ENCODE peak calls at places on chromosome 12, in four cellular contexts. One of them, this sample, is unnamed.
A peak's percentile ranks its signal among the peaks of the same experiment; 100 is the strongest.

GRCh38 chr12:108734200-108734906 is 3.0 kb upstream of the CORO1C start:
- DNase-seq in A549: peak; percentile 98
- DNase-seq in WTC11: no peak
- DNase-seq in HepG2: peak; percentile 98
- DNase-seq in this sample: peak; percentile 65

GRCh38 chr12:4891866-4892265 is 17.8 kb upstream of the KCNA1 start:
- DNase-seq in WTC11: no peak
- DNase-seq in A549: no peak
- DNase-seq in HepG2: no peak
- DNase-seq in this sample: no peak

GRCh38 chr12:121872546-121873223 is 14.0 kb upstream of the HPD start:
- DNase-seq in HepG2: no peak
- DNase-seq in A549: no peak
- DNase-seq in WTC11: no peak
- DNase-seq in this sample: no peak

GRCh38 chr12:123421314-123421713 is 15.2 kb downstream of the RILPL2 start:
- DNase-seq in A549: no peak
- DNase-seq in WTC11: no peak
- DNase-seq in HepG2: no peak
- DNase-seq in this sample: no peak

GRCh38 chr12:88876867-88877266 is 296.6 kb upstream of the KITLG start:
- DNase-seq in HepG2: no peak
- DNase-seq in A549: no peak
- DNase-seq in WTC11: no peak
- DNase-seq in this sample: no peak

GRCh38 chr12:93813181-93813580 is 136.0 kb downstream of the CRADD start:
- DNase-seq in HepG2: no peak
- DNase-seq in WTC11: no peak
- DNase-seq in A549: no peak
- DNase-seq in this sample: no peak

GRCh38 chr12:76627346-76628135 is 68.0 kb upstream of the OSBPL8 start:
- DNase-seq in WTC11: no peak
- DNase-seq in HepG2: no peak
- DNase-seq in A549: no peak
- DNase-seq in this sample: no peak

GRCh38 chr12:48668996-48669395 is 13.0 kb downstream of the KANSL2 start:
- DNase-seq in HepG2: no peak
- DNase-seq in WTC11: no peak
- DNase-seq in A549: no peak
- DNase-seq in this sample: no peak

GRCh38 chr12:62724947-62725447 is 210.0 kb downstream of the PPM1H start:
- DNase-seq in HepG2: peak; percentile 6
- DNase-seq in WTC11: peak; percentile 32
- DNase-seq in A549: peak; percentile 97
- DNase-seq in this sample: peak; percentile 34

GRCh38 chr12:58583541-58583940 is 336.8 kb downstream of the LRIG3 start:
- DNase-seq in WTC11: no peak
- DNase-seq in A549: peak; percentile 44
- DNase-seq in HepG2: no peak
- DNase-seq in this sample: no peak
- TF ChIP-seq HMGXB4 in WTC11: no peak
- TF ChIP-seq HMGXB4 in A549: no peak
- TF ChIP-seq HMGXB4 in HepG2: no peak
- TF ChIP-seq HMGXB4 in this sample: no peak

DNA sequence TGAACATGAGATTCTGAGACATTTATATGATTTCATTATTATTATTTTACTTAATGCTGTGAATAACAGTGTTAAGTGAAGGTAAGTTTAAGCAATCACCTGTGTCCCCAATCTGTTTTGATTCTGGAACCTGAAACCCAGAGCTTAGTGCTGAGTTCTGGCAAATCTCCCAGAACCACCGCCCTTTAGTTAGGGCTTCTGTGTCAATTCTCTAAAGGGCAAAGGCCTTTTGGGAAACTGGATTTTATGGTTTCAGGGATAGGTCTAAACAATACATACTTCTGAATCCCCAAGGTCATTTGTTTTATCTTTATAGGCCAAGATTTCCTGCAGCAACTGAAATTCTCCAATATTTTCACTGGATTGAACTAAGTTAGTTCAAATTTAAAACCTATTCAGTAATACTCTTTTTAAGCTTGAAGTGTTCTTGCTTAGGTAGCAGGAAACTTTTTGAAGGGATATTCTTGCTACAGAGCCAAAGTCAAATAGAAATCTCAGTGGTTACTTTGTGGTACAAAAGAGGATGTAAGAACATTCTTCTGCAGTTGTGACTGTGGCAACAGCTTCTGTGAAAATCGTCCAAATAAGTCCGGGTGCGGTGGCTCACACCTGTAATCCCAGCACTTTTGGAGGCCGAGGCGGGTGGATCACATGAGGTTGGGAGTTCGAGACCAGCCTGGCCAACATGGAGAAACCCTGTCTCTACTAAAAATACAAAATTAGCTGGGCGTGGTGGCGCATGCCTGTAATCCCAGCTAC is 10.0 kb upstream of the PKP2 start:
- DNase-seq in HepG2: peak; percentile 74
- DNase-seq in WTC11: no peak
- DNase-seq in A549: no peak
- DNase-seq in this sample: no peak
- TF ChIP-seq HMGXB4 in HepG2: no peak
- TF ChIP-seq HMGXB4 in WTC11: no peak
- TF ChIP-seq HMGXB4 in A549: no peak
- TF ChIP-seq HMGXB4 in this sample: no peak

GRCh38 chr12:47509398-47509851 is 196.4 kb downstream of the RPAP3 start:
- DNase-seq in WTC11: no peak
- DNase-seq in A549: peak; percentile 11
- DNase-seq in HepG2: no peak
- DNase-seq in this sample: no peak
- TF ChIP-seq HMGXB4 in WTC11: no peak
- TF ChIP-seq HMGXB4 in A549: no peak
- TF ChIP-seq HMGXB4 in HepG2: no peak
- TF ChIP-seq HMGXB4 in this sample: no peak

GRCh38 chr12:80442426-80443222 is 1.4 kb upstream of the PTPRQ start:
- DNase-seq in HepG2: peak; percentile 20
- DNase-seq in A549: peak; percentile 29
- DNase-seq in WTC11: no peak
- DNase-seq in this sample: no peak
- TF ChIP-seq HMGXB4 in HepG2: no peak
- TF ChIP-seq HMGXB4 in A549: no peak
- TF ChIP-seq HMGXB4 in WTC11: no peak
- TF ChIP-seq HMGXB4 in this sample: no peak

DNA sequence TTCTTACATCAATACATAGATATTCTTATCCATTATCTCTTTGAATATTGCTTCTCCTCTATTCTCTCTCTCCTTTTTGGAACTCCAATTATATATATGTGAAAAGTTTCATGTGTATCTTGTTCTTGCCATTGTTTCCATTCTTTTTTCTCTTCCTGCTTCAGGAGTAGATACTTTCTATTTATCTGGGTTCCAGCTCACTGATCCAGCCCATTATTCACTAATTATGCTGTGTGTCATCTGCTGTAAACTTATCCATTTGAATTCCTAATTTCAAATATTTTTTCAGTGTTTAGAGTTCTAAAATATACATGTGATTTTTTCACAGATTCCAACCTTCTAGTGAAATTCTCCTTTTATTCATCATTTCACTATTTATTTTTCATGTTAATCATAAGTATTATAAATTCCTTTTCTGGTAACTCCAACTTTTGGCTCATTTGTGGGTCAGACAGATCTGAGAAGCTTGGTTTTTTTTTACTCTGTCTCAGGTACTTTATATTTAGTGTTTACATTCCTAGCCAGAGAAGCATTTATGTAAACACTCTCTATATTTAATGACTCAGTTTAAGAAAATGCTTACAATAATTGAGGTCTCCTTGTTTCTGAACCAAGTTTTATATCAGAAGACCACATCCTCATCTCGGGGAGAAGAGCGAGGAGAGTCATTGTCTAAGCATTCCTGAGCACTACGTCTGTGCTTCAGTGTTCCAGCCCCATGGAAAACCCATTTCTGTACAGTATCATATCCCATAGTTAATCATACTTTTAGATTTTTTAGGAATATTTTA is 15.9 kb upstream of the AMIGO2 start:
- DNase-seq in WTC11: no peak
- DNase-seq in HepG2: no peak
- DNase-seq in A549: peak; percentile 91
- DNase-seq in this sample: no peak
- TF ChIP-seq HMGXB4 in WTC11: no peak
- TF ChIP-seq HMGXB4 in HepG2: no peak
- TF ChIP-seq HMGXB4 in A549: no peak
- TF ChIP-seq HMGXB4 in this sample: no peak

GRCh38 chr12:39006286-39006685 is 100.9 kb upstream of the CPNE8 start:
- DNase-seq in A549: no peak
- DNase-seq in HepG2: no peak
- DNase-seq in WTC11: no peak
- DNase-seq in this sample: no peak
- TF ChIP-seq HMGXB4 in A549: no peak
- TF ChIP-seq HMGXB4 in HepG2: no peak
- TF ChIP-seq HMGXB4 in WTC11: no peak
- TF ChIP-seq HMGXB4 in this sample: no peak

DNA sequence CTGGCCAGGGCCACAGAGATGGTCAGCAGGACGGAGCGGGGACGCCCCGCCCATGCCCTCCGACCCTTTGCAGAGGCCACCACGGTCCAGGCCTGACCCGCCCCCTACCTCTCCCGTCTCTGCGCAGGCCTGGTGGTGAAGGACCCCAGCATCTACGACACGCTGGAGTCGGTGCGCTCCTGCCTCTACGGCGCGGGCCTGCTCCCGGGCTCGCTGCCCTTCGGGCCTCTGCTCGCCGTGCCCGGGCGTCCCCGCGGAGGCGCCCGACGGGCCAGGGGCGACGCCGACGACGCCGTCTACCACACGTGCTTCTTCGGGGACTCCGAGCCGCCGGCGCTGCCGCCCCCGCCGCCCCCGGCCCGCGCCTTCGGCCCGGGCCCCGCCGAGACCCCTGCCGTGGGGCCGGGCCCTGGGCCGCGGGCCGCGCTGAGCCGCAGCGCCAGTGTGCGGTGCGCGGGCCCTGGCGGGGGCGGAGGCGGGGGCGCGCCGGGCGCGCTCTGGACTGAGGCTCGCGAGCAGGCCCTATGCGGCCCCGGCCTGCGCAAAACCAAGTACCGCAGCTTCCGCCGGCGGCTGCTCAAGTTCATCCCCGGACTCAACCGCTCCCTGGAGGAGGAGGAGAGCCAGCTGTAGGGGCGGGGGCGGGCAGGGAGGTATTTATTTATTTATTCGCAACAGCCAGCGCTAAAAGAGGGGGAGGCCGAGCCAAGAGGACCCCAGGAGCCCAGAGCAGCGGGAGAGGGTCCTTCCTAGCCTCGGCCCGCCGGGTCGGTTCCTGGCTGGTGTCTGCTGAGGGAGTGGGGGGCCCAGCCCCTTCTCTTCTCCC is 8.0 kb downstream of the TAMALIN start:
- DNase-seq in A549: no peak
- DNase-seq in WTC11: peak; percentile 69
- DNase-seq in HepG2: no peak
- DNase-seq in this sample: no peak
- TF ChIP-seq HMGXB4 in A549: no peak
- TF ChIP-seq HMGXB4 in WTC11: no peak
- TF ChIP-seq HMGXB4 in HepG2: no peak
- TF ChIP-seq HMGXB4 in this sample: no peak

DNA sequence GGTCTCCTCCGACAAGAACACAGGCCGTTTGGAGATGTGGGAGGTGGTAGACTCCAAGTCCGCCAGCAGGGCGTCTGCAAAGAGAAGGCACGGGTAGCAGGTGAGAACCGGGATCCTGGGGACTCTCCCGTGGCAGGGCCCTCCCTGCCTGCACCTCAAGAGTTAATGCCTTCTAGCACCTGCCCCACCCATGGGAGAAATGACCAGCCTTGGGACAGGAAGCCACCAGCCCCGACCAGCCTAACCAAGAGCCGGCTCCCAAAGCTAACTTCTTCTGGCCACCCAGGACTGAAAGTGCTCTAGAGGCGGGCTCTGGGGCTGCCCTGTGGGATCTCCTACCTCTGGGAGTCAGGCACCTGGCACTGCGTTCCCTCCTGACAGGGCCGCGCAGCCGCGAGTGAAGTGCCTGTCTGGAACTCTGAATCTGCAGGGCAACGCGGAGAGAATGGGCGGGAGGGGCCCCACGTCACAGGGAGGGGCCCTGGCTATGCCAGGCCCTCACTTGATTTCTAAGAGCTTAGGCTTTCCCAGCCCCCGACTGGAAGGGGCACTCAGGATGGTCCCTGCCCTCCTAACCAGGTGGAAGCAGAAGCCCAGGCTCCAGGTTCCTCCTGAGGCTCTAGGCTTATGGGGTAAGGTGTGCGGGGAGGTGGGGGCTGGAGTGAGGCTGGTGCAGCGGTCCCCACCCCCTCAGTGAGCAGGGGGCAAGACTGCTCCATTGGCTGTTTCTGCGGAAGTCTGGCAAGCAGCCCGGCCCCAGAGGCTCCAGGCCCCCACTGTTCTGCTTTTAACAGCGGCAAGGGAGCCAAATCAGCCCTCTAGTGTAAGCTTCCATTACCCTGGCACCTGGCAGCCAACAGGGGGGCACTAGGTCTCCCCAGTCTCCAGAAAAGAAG is 23.6 kb upstream of the RPLP0 start:
- DNase-seq in WTC11: no peak
- DNase-seq in A549: no peak
- DNase-seq in HepG2: no peak
- DNase-seq in this sample: no peak
- TF ChIP-seq HMGXB4 in WTC11: no peak
- TF ChIP-seq HMGXB4 in A549: no peak
- TF ChIP-seq HMGXB4 in HepG2: no peak
- TF ChIP-seq HMGXB4 in this sample: no peak

GRCh38 chr12:539540-540310 is 80.0 kb downstream of the B4GALNT3 start:
- DNase-seq in A549: no peak
- DNase-seq in WTC11: no peak
- DNase-seq in HepG2: no peak
- DNase-seq in this sample: no peak

GRCh38 chr12:535396-535795 is 75.7 kb downstream of the B4GALNT3 start:
- DNase-seq in A549: no peak
- DNase-seq in HepG2: no peak
- DNase-seq in WTC11: no peak
- DNase-seq in this sample: no peak

GRCh38 chr12:538731-539539 is 79.2 kb downstream of the B4GALNT3 start:
- DNase-seq in WTC11: no peak
- DNase-seq in A549: peak; percentile 55
- DNase-seq in HepG2: no peak
- DNase-seq in this sample: no peak

GRCh38 chr12:536751-537150 is 77.0 kb downstream of the B4GALNT3 start:
- DNase-seq in WTC11: no peak
- DNase-seq in HepG2: no peak
- DNase-seq in A549: no peak
- DNase-seq in this sample: no peak

GRCh38 chr12:537772-538171 is 78.0 kb downstream of the B4GALNT3 start:
- DNase-seq in HepG2: no peak
- DNase-seq in WTC11: no peak
- DNase-seq in A549: no peak
- DNase-seq in this sample: no peak
- TF ChIP-seq HMGXB4 in HepG2: no peak
- TF ChIP-seq HMGXB4 in WTC11: no peak
- TF ChIP-seq HMGXB4 in A549: no peak
- TF ChIP-seq HMGXB4 in this sample: no peak

DNA sequence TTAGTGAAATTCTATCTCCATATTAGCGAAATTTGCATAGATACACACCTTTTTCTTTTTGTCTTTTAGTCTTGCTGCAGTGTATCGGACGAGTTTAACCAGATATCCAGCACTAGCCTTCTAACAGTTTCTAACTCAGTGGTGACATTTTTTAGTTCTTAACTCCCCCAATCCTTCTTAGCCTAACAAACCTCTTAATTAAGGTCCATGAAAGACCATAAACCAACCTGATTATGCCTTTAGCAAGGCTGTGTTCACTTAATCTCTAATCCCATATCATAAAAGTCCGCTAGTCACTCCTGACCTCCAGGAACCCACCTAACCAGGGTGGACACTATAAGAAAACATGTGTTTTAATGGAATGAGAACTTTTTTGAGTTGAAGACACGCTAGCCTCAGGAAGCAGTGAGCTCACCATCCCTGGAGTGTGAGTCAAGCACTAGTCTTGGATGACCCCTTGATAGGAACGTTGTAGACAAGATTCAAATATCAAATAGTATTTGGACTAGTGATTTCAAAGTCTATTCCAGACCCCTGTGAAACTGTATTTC is 9.4 kb downstream of the CDKN1B start:
- DNase-seq in HepG2: no peak
- DNase-seq in A549: peak; percentile 39
- DNase-seq in WTC11: no peak
- DNase-seq in this sample: peak; percentile 58
- TF ChIP-seq HMGXB4 in HepG2: no peak
- TF ChIP-seq HMGXB4 in A549: no peak
- TF ChIP-seq HMGXB4 in WTC11: no peak
- TF ChIP-seq HMGXB4 in this sample: no peak